ENCODE peak calls at places on chromosomes 13 and 19, in five cellular contexts. O, V, D, R and A are unnamed samples. For H3K36me3, the result is how much of the 10 kb centered on the place peaks cover.

GRCh38 chr13:23391752-23392151 is 41.8 kb downstream of the SACS start:
- DNase-seq in O (no peak), V (no peak), D (no peak), R (no peak), A (no peak)

GRCh38 chr19:15291089-15291488 is 41.2 kb downstream of the BRD4 start:
- DNase-seq in O (peak), V (no peak), D (no peak), R (no peak), A (no peak)

GRCh38 chr13:49190901-49191300 is 29.2 kb upstream of the MLNR start:
- DNase-seq in O (no peak), V (no peak), D (no peak), R (no peak), A (no peak)

GRCh38 chr19:33252971-33253370 is 27.3 kb upstream of the SLC7A10 start:
- DNase-seq in O (no peak), V (peak), D (no peak), R (no peak), A (no peak)

GRCh38 chr13:56700324-56700723 is 440.4 kb upstream of the PRR20A start:
- DNase-seq in O (no peak), V (no peak), D (no peak), R (no peak), A (no peak)

GRCh38 chr19:46950526-46951235 is 69.0 kb upstream of the NPAS1 start:
- DNase-seq in O (no peak), V (no peak), D (no peak), R (no peak), A (no peak)

GRCh38 chr19:19110410-19111137 is 27.7 kb downstream of the TMEM161A start:
- DNase-seq in O (no peak), V (no peak), D (no peak), R (no peak), A (no peak)

GRCh38 chr19:48842744-48843162 is 6.5 kb upstream of the HSD17B14 start:
- DNase-seq in O (no peak), V (no peak), D (no peak), R (no peak), A (no peak)

GRCh38 chr13:70362820-70363219 is 254.6 kb upstream of the KLHL1 start:
- DNase-seq in O (no peak), V (no peak), D (no peak), R (no peak), A (no peak)

GRCh38 chr19:18385675-18386542 is at the start of gene GDF15:
- DNase-seq in O (peak), V (peak), D (no peak), R (peak), A (peak)

GRCh38 chr13:99307648-99308339 is 595 bp upstream of the GPR183 start:
- DNase-seq in O (no peak), V (peak), D (no peak), R (no peak), A (no peak)

GRCh38 chr13:105573134-105573533 is 962.3 kb downstream of the EFNB2 start:
- DNase-seq in O (no peak), V (no peak), D (no peak), R (no peak), A (no peak)

GRCh38 chr13:71477735-71478134 is 389.3 kb downstream of the DACH1 start:
- DNase-seq in O (no peak), V (no peak), D (no peak), R (no peak), A (no peak)

GRCh38 chr19:38409631-38410133 is 6.8 kb downstream of the FAM98C start:
- DNase-seq in O (peak), V (no peak), D (no peak), R (no peak), A (no peak)

GRCh38 chr19:18794692-18795091 is 3.6 kb upstream of the COMP start:
- DNase-seq in O (no peak), V (no peak), D (no peak), R (no peak), A (no peak)

GRCh38 chr19:14152713-14153112 is 16.3 kb upstream of the ASF1B start:
- DNase-seq in O (no peak), V (no peak), D (no peak), R (no peak), A (no peak)

GRCh38 chr13:78121459-78122348 is 203.1 kb upstream of the EDNRB start:
- DNase-seq in O (no peak), V (no peak), D (no peak), R (no peak), A (no peak)

GRCh38 chr19:8057545-8058270 is 5.1 kb downstream of the CCL25 start:
- DNase-seq in O (no peak), V (no peak), D (no peak), R (no peak), A (no peak)

GRCh38 chr13:21759911-21760310 is 89.0 kb downstream of the FGF9 start:
- DNase-seq in O (no peak), V (no peak), D (no peak), R (no peak), A (no peak)

GRCh38 chr19:10919352-10920287 is 8.8 kb downstream of the YIPF2 start:
- DNase-seq in O (no peak), V (peak), D (no peak), R (no peak), A (no peak)

GRCh38 chr13:38821753-38822551 is 135.1 kb downstream of the FREM2 start:
- DNase-seq in O (no peak), V (no peak), D (no peak), R (no peak), A (no peak)

GRCh38 chr19:34321735-34322134 is 43.3 kb upstream of the GPI start:
- DNase-seq in O (peak), V (no peak), D (no peak), R (no peak), A (no peak)

GRCh38 chr19:29329460-29330134 is 116.6 kb upstream of the UQCRFS1 start:
- DNase-seq in O (no peak), V (no peak), D (no peak), R (no peak), A (no peak)

GRCh38 chr19:32873560-32873959 is 4.0 kb upstream of the SLC7A9 start:
- DNase-seq in O (no peak), V (no peak), D (no peak), R (no peak), A (no peak)

GRCh38 chr13:21242236-21242635 is 65.8 kb downstream of the MRPL57 start:
- DNase-seq in O (no peak), V (no peak), D (no peak), R (no peak), A (no peak)

GRCh38 chr19:55091126-55091910 is 15.6 kb downstream of the EPS8L1 start:
- DNase-seq in O (no peak), V (no peak), D (no peak), R (peak), A (peak)

GRCh38 chr13:108609353-108609752 is 20.1 kb upstream of the MYO16 start:
- DNase-seq in O (no peak), V (no peak), D (no peak), R (no peak), A (no peak)

GRCh38 chr13:45401306-45401705 is 16.9 kb downstream of the SLC25A30 start:
- DNase-seq in O (no peak), V (no peak), D (no peak), R (no peak), A (no peak)
- H3K36me3 ChIP-seq in O (under half), V (half or more), D (under half), R (under half), A (under half)

GRCh38 chr19:41879670-41880328 is 2.7 kb downstream of the CD79A start:
- DNase-seq in O (no peak), V (no peak), D (no peak), R (no peak), A (no peak)

GRCh38 chr19:41879080-41879479 is 2.0 kb downstream of the CD79A start:
- DNase-seq in O (no peak), V (no peak), D (no peak), R (no peak), A (no peak)

GRCh38 chr19:41877490-41877876 is 404 bp downstream of the CD79A start:
- DNase-seq in O (no peak), V (peak), D (no peak), R (no peak), A (no peak)

GRCh38 chr19:41876847-41877489 is at the start of gene CD79A:
- DNase-seq in O (no peak), V (peak), D (no peak), R (no peak), A (no peak)

DNA sequence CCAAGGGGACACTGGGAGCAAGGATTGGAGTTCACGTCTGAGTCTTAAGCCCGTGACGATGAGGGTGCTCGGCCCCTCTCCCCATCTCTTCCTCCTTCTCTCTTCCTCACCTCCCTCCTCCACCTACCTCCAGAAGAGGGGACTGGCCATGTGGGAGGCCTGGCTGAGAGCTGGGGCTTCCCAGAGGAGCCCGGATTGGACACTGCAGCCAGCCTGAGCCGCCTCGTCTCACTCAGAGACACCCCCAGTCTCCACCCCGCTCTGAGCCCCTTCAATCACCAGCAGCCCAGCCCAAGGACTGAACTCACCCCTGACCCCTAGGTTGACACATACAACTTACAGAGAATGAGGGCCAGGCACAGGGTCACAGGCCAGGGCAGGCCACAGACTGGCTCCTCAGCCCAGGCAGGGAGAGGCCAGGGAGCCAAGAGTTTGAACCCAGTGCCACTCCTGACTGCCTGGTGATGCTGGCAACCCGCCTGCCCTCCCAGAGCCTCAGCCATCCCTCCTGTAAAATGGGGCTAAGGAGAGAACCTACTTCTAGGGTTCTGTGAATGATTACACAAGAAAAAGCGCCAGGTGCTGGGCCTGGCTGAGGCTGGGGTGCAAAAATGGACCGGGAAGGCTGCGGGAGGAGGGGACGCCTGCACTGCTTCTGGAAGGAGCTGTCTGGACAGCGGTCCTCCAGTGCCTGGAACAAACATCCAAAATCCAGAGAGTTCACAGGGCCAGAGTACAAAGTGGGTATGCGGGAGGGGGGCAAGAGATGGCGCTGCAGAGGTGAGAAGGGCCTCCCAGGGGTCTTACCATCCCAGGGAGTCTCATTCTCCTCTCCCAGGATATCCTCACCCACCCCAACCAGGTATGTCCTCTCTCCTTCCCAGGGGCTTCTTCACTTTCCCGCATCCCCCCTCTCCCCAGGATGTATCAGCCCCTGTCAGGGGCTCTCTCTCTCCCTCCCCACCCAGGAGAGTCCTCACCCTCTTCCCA is 1.1 kb downstream of the CD79A start:
- DNase-seq in O (no peak), V (no peak), D (no peak), R (no peak), A (no peak)
- H3K27ac ChIP-seq in O (peak), V (peak), D (no peak), R (no peak), A (peak)

GRCh38 chr13:66503890-66504289 is 726.2 kb downstream of the PCDH9 start:
- DNase-seq in O (no peak), V (no peak), D (no peak), R (no peak), A (no peak)
- H3K36me3 ChIP-seq in O (under half), V (under half), D (under half), R (under half), A (under half)

DNA sequence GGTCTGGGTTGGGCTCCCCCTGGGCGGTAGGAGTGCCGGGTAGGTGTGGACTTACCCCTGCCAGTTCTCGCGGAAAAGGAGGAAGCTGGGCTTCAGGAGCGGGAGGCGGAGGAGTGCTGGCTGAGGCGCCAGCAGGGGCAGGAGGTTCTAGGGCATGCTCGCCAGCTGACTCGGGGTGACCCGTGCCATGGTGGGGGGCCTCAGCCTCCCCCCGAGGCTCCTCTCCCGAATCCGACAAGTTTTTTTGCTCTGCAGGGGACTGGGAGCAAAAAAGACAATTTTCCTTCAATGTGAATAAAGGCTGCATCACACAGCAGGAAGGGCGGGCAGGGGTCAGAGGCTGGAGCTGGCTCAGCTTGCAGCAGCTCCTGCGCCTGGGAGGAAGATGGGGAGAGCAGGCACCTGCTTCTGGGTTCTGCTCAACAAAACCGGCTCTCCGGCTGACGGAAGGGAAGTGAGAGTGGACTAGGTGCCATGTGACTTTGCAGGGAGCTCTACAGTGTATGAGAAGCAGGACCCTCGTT is 26.5 kb downstream of the RANBP3 start:
- DNase-seq in O (no peak), V (peak), D (no peak), R (no peak), A (no peak)
- H3K27ac ChIP-seq in O (peak), V (no peak), D (no peak), R (no peak), A (no peak)

DNA sequence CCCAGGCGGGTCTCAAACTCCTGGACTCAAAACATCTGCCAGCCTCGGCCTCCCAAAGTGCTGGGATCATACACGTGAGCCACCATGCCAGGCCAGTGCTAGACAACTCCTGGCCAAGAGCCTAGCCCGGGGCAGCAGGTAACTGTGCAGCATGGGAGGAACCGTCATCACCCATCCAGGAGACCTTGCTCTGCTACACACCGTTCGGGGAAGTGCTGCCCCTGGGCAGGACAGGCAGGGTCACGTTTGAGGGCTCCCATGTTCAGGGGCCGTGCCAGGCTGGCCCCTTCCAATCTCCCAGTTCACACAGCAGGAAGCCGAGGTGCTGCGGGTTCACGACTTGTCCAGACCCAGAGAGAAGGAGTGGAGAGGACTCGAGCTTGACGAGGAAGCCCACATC is 35.1 kb downstream of the NAXD start:
- DNase-seq in O (no peak), V (no peak), D (no peak), R (no peak), A (no peak)
- H3K36me3 ChIP-seq in O (under half), V (half or more), D (under half), R (under half), A (under half)